ENCODE peak calls at places on chromosomes 13 and 19, in nine cellular contexts. E is stimulated activated CD4-positive, alpha-beta T cell treated with anti-CD3 and anti-CD28 coated beads, Interleukin-1b, Interleukin-23, amount 100 ng/mL, for 1 hour; Q is hypothalamus; A is amniotic stem cell; B is glutamatergic neuron; N is adrenal gland; S is cardiac fibroblast; U is T1000; Y is stimulated activated CD8-positive, alpha-beta memory T cell treated with anti-CD3 and anti-CD28 coated beads, Interleukin-7, amount 100 ng/mL, for 4 hours. P is an unnamed sample.

GRCh38 chr19:46601318-46602224 is at the start of gene CALM3:
- DNase-seq in E (no peak), Y (no peak), S (no peak), Q (no peak), A (no peak), B (peak), U (no peak), N (peak), P (no peak)

GRCh38 chr19:20067898-20068297 is 9.9 kb upstream of the ZNF90 start:
- DNase-seq in S (no peak), U (no peak), A (no peak), Q (no peak), Y (no peak), E (no peak), N (no peak), B (no peak), P (no peak)

GRCh38 chr13:45119990-45120864 is at the start of gene GTF2F2:
- DNase-seq in U (peak), Q (peak), N (peak), S (peak), B (peak), Y (peak), A (peak), E (peak), P (peak)

GRCh38 chr13:79671420-79671819 is 190.5 kb downstream of the NDFIP2 start:
- DNase-seq in Q (no peak), N (no peak), Y (no peak), B (no peak), U (no peak), S (no peak), A (no peak), E (no peak), P (no peak)

GRCh38 chr19:5615756-5616327 is 6.7 kb downstream of the SAFB2 start:
- DNase-seq in S (peak), E (no peak), U (no peak), Q (no peak), Y (no peak), N (no peak), B (no peak), A (no peak), P (no peak)

GRCh38 chr19:18496167-18496979 is 25.5 kb downstream of the ELL start:
- DNase-seq in B (no peak), U (no peak), S (peak), Q (no peak), Y (peak), N (no peak), A (no peak), E (peak), P (peak)

GRCh38 chr19:48746738-48747575 is at the start of gene IZUMO1:
- DNase-seq in U (peak), S (peak), Y (no peak), B (peak), N (peak), Q (peak), E (no peak), A (peak), P (no peak)

GRCh38 chr13:29849071-29849541 is 1.3 kb downstream of the UBL3 start:
- DNase-seq in Q (peak), S (peak), A (no peak), N (peak), E (no peak), Y (no peak), B (no peak), U (no peak), P (peak)

GRCh38 chr13:48797761-48798160 is 144.0 kb downstream of the CYSLTR2 start:
- DNase-seq in S (no peak), Y (no peak), U (no peak), A (no peak), Q (no peak), B (no peak), N (no peak), E (no peak), P (no peak)

GRCh38 chr13:71685072-71685471 is 181.9 kb downstream of the DACH1 start:
- DNase-seq in U (no peak), Q (no peak), N (no peak), B (no peak), Y (no peak), A (no peak), E (no peak), S (no peak), P (no peak)

GRCh38 chr13:112815871-112816270 is 126.0 kb downstream of the ATP11A start:
- DNase-seq in A (no peak), E (no peak), B (no peak), Y (no peak), U (no peak), S (no peak), Q (no peak), N (no peak), P (no peak)

GRCh38 chr13:53783466-53783865 is 754.9 kb downstream of the OLFM4 start:
- DNase-seq in B (peak), Y (no peak), E (no peak), U (no peak), N (no peak), A (no peak), Q (no peak), S (no peak), P (no peak)

GRCh38 chr13:91767681-91768080 is 369.3 kb downstream of the GPC5 start:
- DNase-seq in Q (no peak), A (no peak), N (no peak), U (no peak), Y (no peak), E (no peak), B (no peak), S (no peak), P (no peak)

GRCh38 chr13:29956771-29957170 is 106.4 kb upstream of the UBL3 start:
- DNase-seq in A (no peak), Q (no peak), U (no peak), N (no peak), E (no peak), B (peak), S (no peak), Y (no peak), P (no peak)

GRCh38 chr13:55219538-55219937 is 1921.2 kb upstream of the PRR20A start:
- DNase-seq in U (no peak), Y (no peak), A (no peak), N (no peak), Q (no peak), S (no peak), B (no peak), E (no peak), P (no peak)

GRCh38 chr19:6287269-6287885 is 7.6 kb upstream of the MLLT1 start:
- DNase-seq in B (no peak), Q (no peak), E (no peak), N (no peak), S (peak), Y (no peak), A (no peak), U (no peak), P (no peak)

GRCh38 chr19:51441410-51442390 is 16.6 kb downstream of the SIGLEC8 start:
- DNase-seq in S (no peak), B (no peak), N (no peak), Y (peak), U (no peak), Q (no peak), E (peak), A (no peak), P (peak)

GRCh38 chr13:73672492-73672891 is 461.7 kb downstream of the KLF12 start:
- DNase-seq in Y (no peak), N (no peak), S (peak), E (no peak), B (no peak), U (no peak), Q (no peak), A (no peak), P (peak)

GRCh38 chr19:46748325-46749109 is 2.3 kb upstream of the STRN4 start:
- DNase-seq in Q (no peak), S (peak), A (peak), B (peak), E (peak), Y (peak), N (peak), U (peak), P (peak)

GRCh38 chr19:45202637-45203036 is 24.1 kb downstream of the BLOC1S3 start:
- DNase-seq in N (no peak), E (no peak), Y (no peak), Q (no peak), A (no peak), U (no peak), B (no peak), S (no peak), P (no peak)

GRCh38 chr19:16938211-16938610 is 49.4 kb downstream of the F2RL3 start:
- DNase-seq in Y (no peak), A (no peak), E (no peak), U (no peak), N (no peak), B (no peak), Q (no peak), S (no peak), P (no peak)

GRCh38 chr13:61255035-61255796 is 160.4 kb downstream of the PCDH20 start:
- DNase-seq in Q (no peak), Y (no peak), S (peak), A (no peak), N (no peak), U (no peak), B (no peak), E (no peak), P (peak)

GRCh38 chr19:17549088-17549740 is 6.2 kb upstream of the COLGALT1 start:
- DNase-seq in N (no peak), E (no peak), Q (no peak), S (no peak), B (no peak), U (no peak), Y (no peak), A (no peak), P (no peak)

GRCh38 chr19:22612316-22612715 is 21.8 kb upstream of the ZNF492 start:
- DNase-seq in Y (no peak), A (no peak), N (no peak), E (no peak), U (no peak), Q (no peak), S (no peak), B (no peak), P (no peak)

GRCh38 chr19:12090807-12091206 is 26.3 kb downstream of the ZNF844 start:
- DNase-seq in A (no peak), Y (peak), N (peak), E (no peak), S (peak), U (no peak), Q (peak), B (peak), P (peak)

GRCh38 chr19:31831421-31831820 is 482.2 kb upstream of the TSHZ3 start:
- DNase-seq in A (no peak), N (no peak), E (no peak), Y (no peak), U (no peak), S (no peak), Q (no peak), B (no peak), P (no peak)

GRCh38 chr19:20162821-20163220 is 4.2 kb upstream of the ZNF486 start:
- DNase-seq in N (no peak), B (no peak), U (no peak), Y (no peak), Q (no peak), A (no peak), S (no peak), E (no peak), P (no peak)